ENCODE peak calls at places on chromosomes 3 and 15, in five cellular contexts. One of them, this sample, is unnamed.

GRCh38 chr3:55477306-55478010 is 9.6 kb downstream of the WNT5A start:
- DNase-seq in central memory CD4-positive, alpha-beta T cell: no peak
- DNase-seq in activated T-helper 1 cell treated with anti-CD3 and anti-CD28 coated beads, Interleukin-12 subunit alpha, Interleukin-12 subunit beta, Interleukin-2, Interleukin-4 antibody, amounts not matched to agents 30 ng/mL and 10 ng/mL and 1 ng/mL, durations not matched to agents 14 hours and 24 hours and 36 hours: no peak
- DNase-seq in ACHN: no peak
- DNase-seq in stimulated activated CD8-positive, alpha-beta memory T cell treated with anti-CD3 and anti-CD28 coated beads, Interleukin-15, amount 100 ng/mL, for 4 hours: no peak
- DNase-seq in this sample: no peak

GRCh38 chr3:149895807-149896206 is 74.9 kb downstream of the PFN2 start:
- DNase-seq in central memory CD4-positive, alpha-beta T cell: no peak
- DNase-seq in activated T-helper 1 cell treated with anti-CD3 and anti-CD28 coated beads, Interleukin-12 subunit alpha, Interleukin-12 subunit beta, Interleukin-2, Interleukin-4 antibody, amounts not matched to agents 30 ng/mL and 10 ng/mL and 1 ng/mL, durations not matched to agents 14 hours and 24 hours and 36 hours: no peak
- DNase-seq in ACHN: no peak
- DNase-seq in stimulated activated CD8-positive, alpha-beta memory T cell treated with anti-CD3 and anti-CD28 coated beads, Interleukin-15, amount 100 ng/mL, for 4 hours: no peak
- DNase-seq in this sample: no peak

GRCh38 chr3:174532216-174532615 is 326.9 kb upstream of the NAALADL2 start:
- DNase-seq in central memory CD4-positive, alpha-beta T cell: no peak
- DNase-seq in activated T-helper 1 cell treated with anti-CD3 and anti-CD28 coated beads, Interleukin-12 subunit alpha, Interleukin-12 subunit beta, Interleukin-2, Interleukin-4 antibody, amounts not matched to agents 30 ng/mL and 10 ng/mL and 1 ng/mL, durations not matched to agents 14 hours and 24 hours and 36 hours: no peak
- DNase-seq in ACHN: no peak
- DNase-seq in stimulated activated CD8-positive, alpha-beta memory T cell treated with anti-CD3 and anti-CD28 coated beads, Interleukin-15, amount 100 ng/mL, for 4 hours: no peak
- DNase-seq in this sample: no peak

GRCh38 chr3:72306800-72307341 is 521.9 kb upstream of the PROK2 start:
- DNase-seq in central memory CD4-positive, alpha-beta T cell: no peak
- DNase-seq in activated T-helper 1 cell treated with anti-CD3 and anti-CD28 coated beads, Interleukin-12 subunit alpha, Interleukin-12 subunit beta, Interleukin-2, Interleukin-4 antibody, amounts not matched to agents 30 ng/mL and 10 ng/mL and 1 ng/mL, durations not matched to agents 14 hours and 24 hours and 36 hours: no peak
- DNase-seq in ACHN: no peak
- DNase-seq in stimulated activated CD8-positive, alpha-beta memory T cell treated with anti-CD3 and anti-CD28 coated beads, Interleukin-15, amount 100 ng/mL, for 4 hours: no peak
- DNase-seq in this sample: no peak

GRCh38 chr3:8328971-8329370 is 172.7 kb upstream of the LMCD1 start:
- DNase-seq in central memory CD4-positive, alpha-beta T cell: peak; percentile 21
- DNase-seq in activated T-helper 1 cell treated with anti-CD3 and anti-CD28 coated beads, Interleukin-12 subunit alpha, Interleukin-12 subunit beta, Interleukin-2, Interleukin-4 antibody, amounts not matched to agents 30 ng/mL and 10 ng/mL and 1 ng/mL, durations not matched to agents 14 hours and 24 hours and 36 hours: no peak
- DNase-seq in ACHN: no peak
- DNase-seq in stimulated activated CD8-positive, alpha-beta memory T cell treated with anti-CD3 and anti-CD28 coated beads, Interleukin-15, amount 100 ng/mL, for 4 hours: no peak
- DNase-seq in this sample: no peak

GRCh38 chr3:149339931-149340309 is 6.5 kb upstream of the TM4SF18 start:
- DNase-seq in central memory CD4-positive, alpha-beta T cell: no peak
- DNase-seq in activated T-helper 1 cell treated with anti-CD3 and anti-CD28 coated beads, Interleukin-12 subunit alpha, Interleukin-12 subunit beta, Interleukin-2, Interleukin-4 antibody, amounts not matched to agents 30 ng/mL and 10 ng/mL and 1 ng/mL, durations not matched to agents 14 hours and 24 hours and 36 hours: no peak
- DNase-seq in ACHN: peak; percentile 98
- DNase-seq in stimulated activated CD8-positive, alpha-beta memory T cell treated with anti-CD3 and anti-CD28 coated beads, Interleukin-15, amount 100 ng/mL, for 4 hours: no peak
- DNase-seq in this sample: peak; percentile 95

GRCh38 chr3:128521715-128522114 is 28.7 kb upstream of the GATA2 start:
- DNase-seq in central memory CD4-positive, alpha-beta T cell: no peak
- DNase-seq in activated T-helper 1 cell treated with anti-CD3 and anti-CD28 coated beads, Interleukin-12 subunit alpha, Interleukin-12 subunit beta, Interleukin-2, Interleukin-4 antibody, amounts not matched to agents 30 ng/mL and 10 ng/mL and 1 ng/mL, durations not matched to agents 14 hours and 24 hours and 36 hours: no peak
- DNase-seq in ACHN: no peak
- DNase-seq in stimulated activated CD8-positive, alpha-beta memory T cell treated with anti-CD3 and anti-CD28 coated beads, Interleukin-15, amount 100 ng/mL, for 4 hours: no peak
- DNase-seq in this sample: peak; percentile 9

GRCh38 chr15:52731732-52732470 is 52.7 kb upstream of the ATOSA start:
- DNase-seq in central memory CD4-positive, alpha-beta T cell: no peak
- DNase-seq in activated T-helper 1 cell treated with anti-CD3 and anti-CD28 coated beads, Interleukin-12 subunit alpha, Interleukin-12 subunit beta, Interleukin-2, Interleukin-4 antibody, amounts not matched to agents 30 ng/mL and 10 ng/mL and 1 ng/mL, durations not matched to agents 14 hours and 24 hours and 36 hours: no peak
- DNase-seq in ACHN: no peak
- DNase-seq in stimulated activated CD8-positive, alpha-beta memory T cell treated with anti-CD3 and anti-CD28 coated beads, Interleukin-15, amount 100 ng/mL, for 4 hours: no peak
- DNase-seq in this sample: no peak

GRCh38 chr3:197496746-197497125 is 59.0 kb downstream of the BDH1 start:
- DNase-seq in central memory CD4-positive, alpha-beta T cell: no peak
- DNase-seq in activated T-helper 1 cell treated with anti-CD3 and anti-CD28 coated beads, Interleukin-12 subunit alpha, Interleukin-12 subunit beta, Interleukin-2, Interleukin-4 antibody, amounts not matched to agents 30 ng/mL and 10 ng/mL and 1 ng/mL, durations not matched to agents 14 hours and 24 hours and 36 hours: no peak
- DNase-seq in ACHN: no peak
- DNase-seq in stimulated activated CD8-positive, alpha-beta memory T cell treated with anti-CD3 and anti-CD28 coated beads, Interleukin-15, amount 100 ng/mL, for 4 hours: no peak
- DNase-seq in this sample: no peak

GRCh38 chr3:170027691-170028102 is 10.1 kb upstream of the GPR160 start:
- DNase-seq in central memory CD4-positive, alpha-beta T cell: peak; percentile 14
- DNase-seq in activated T-helper 1 cell treated with anti-CD3 and anti-CD28 coated beads, Interleukin-12 subunit alpha, Interleukin-12 subunit beta, Interleukin-2, Interleukin-4 antibody, amounts not matched to agents 30 ng/mL and 10 ng/mL and 1 ng/mL, durations not matched to agents 14 hours and 24 hours and 36 hours: no peak
- DNase-seq in ACHN: no peak
- DNase-seq in stimulated activated CD8-positive, alpha-beta memory T cell treated with anti-CD3 and anti-CD28 coated beads, Interleukin-15, amount 100 ng/mL, for 4 hours: no peak
- DNase-seq in this sample: no peak

GRCh38 chr3:149494022-149494758 is 19.7 kb downstream of the TM4SF4 start:
- DNase-seq in central memory CD4-positive, alpha-beta T cell: no peak
- DNase-seq in activated T-helper 1 cell treated with anti-CD3 and anti-CD28 coated beads, Interleukin-12 subunit alpha, Interleukin-12 subunit beta, Interleukin-2, Interleukin-4 antibody, amounts not matched to agents 30 ng/mL and 10 ng/mL and 1 ng/mL, durations not matched to agents 14 hours and 24 hours and 36 hours: peak; percentile 19
- DNase-seq in ACHN: peak; percentile 35
- DNase-seq in stimulated activated CD8-positive, alpha-beta memory T cell treated with anti-CD3 and anti-CD28 coated beads, Interleukin-15, amount 100 ng/mL, for 4 hours: no peak
- DNase-seq in this sample: peak; percentile 33

GRCh38 chr3:37992271-37993066 is 1.9 kb downstream of the VILL start:
- DNase-seq in central memory CD4-positive, alpha-beta T cell: no peak
- DNase-seq in activated T-helper 1 cell treated with anti-CD3 and anti-CD28 coated beads, Interleukin-12 subunit alpha, Interleukin-12 subunit beta, Interleukin-2, Interleukin-4 antibody, amounts not matched to agents 30 ng/mL and 10 ng/mL and 1 ng/mL, durations not matched to agents 14 hours and 24 hours and 36 hours: no peak
- DNase-seq in ACHN: no peak
- DNase-seq in stimulated activated CD8-positive, alpha-beta memory T cell treated with anti-CD3 and anti-CD28 coated beads, Interleukin-15, amount 100 ng/mL, for 4 hours: no peak
- DNase-seq in this sample: peak; percentile 71